ENCODE peak calls at places on chromosomes 1 and 21, in seven cellular contexts. One of them, this sample, is unnamed. For H3K9me3, the result is how much of the 10 kb centered on the place peaks cover.

GRCh38 chr1:67532452-67533216 is 102.4 kb upstream of the SERBP1 start:
- DNase-seq in aorta: no peak
- DNase-seq in psoas muscle: no peak
- DNase-seq in heart left ventricle: no peak
- DNase-seq in keratinocyte: peak
- DNase-seq in H9: peak
- DNase-seq in endodermal cell: peak
- DNase-seq in this sample: no peak

GRCh38 chr1:119617751-119618691 is 30.0 kb downstream of the ZNF697 start:
- DNase-seq in psoas muscle: no peak
- DNase-seq in H9: no peak
- DNase-seq in heart left ventricle: no peak
- DNase-seq in endodermal cell: no peak
- DNase-seq in aorta: no peak
- DNase-seq in keratinocyte: no peak
- DNase-seq in this sample: no peak

GRCh38 chr1:4702927-4703326 is 48.5 kb downstream of the AJAP1 start:
- DNase-seq in psoas muscle: peak
- DNase-seq in heart left ventricle: peak
- DNase-seq in endodermal cell: no peak
- DNase-seq in aorta: no peak
- DNase-seq in H9: no peak
- DNase-seq in keratinocyte: peak
- DNase-seq in this sample: no peak

GRCh38 chr1:6420594-6421042 is 899 bp upstream of the HES2 start:
- DNase-seq in psoas muscle: no peak
- DNase-seq in keratinocyte: no peak
- DNase-seq in heart left ventricle: no peak
- DNase-seq in aorta: no peak
- DNase-seq in endodermal cell: peak
- DNase-seq in H9: no peak
- DNase-seq in this sample: no peak

GRCh38 chr21:18155508-18156193 is 89.0 kb upstream of the CHODL start:
- DNase-seq in heart left ventricle: no peak
- DNase-seq in keratinocyte: no peak
- DNase-seq in H9: no peak
- DNase-seq in aorta: no peak
- DNase-seq in psoas muscle: no peak
- DNase-seq in endodermal cell: no peak
- DNase-seq in this sample: no peak

GRCh38 chr1:183209533-183210158 is 23.6 kb downstream of the LAMC2 start:
- DNase-seq in aorta: no peak
- DNase-seq in endodermal cell: no peak
- DNase-seq in H9: no peak
- DNase-seq in heart left ventricle: no peak
- DNase-seq in psoas muscle: no peak
- DNase-seq in keratinocyte: no peak
- DNase-seq in this sample: no peak

GRCh38 chr21:36587388-36587787 is 107.5 kb upstream of the CLDN14 start:
- DNase-seq in endodermal cell: no peak
- DNase-seq in psoas muscle: no peak
- DNase-seq in keratinocyte: peak
- DNase-seq in H9: no peak
- DNase-seq in aorta: no peak
- DNase-seq in heart left ventricle: no peak
- DNase-seq in this sample: no peak

GRCh38 chr1:30715216-30715615 is 8.2 kb downstream of the MATN1 start:
- DNase-seq in H9: no peak
- DNase-seq in endodermal cell: no peak
- DNase-seq in aorta: no peak
- DNase-seq in psoas muscle: peak
- DNase-seq in heart left ventricle: peak
- DNase-seq in keratinocyte: no peak
- DNase-seq in this sample: no peak

GRCh38 chr1:63327417-63328139 is 5.2 kb downstream of the FOXD3 start:
- DNase-seq in keratinocyte: peak
- DNase-seq in endodermal cell: peak
- DNase-seq in H9: peak
- DNase-seq in psoas muscle: peak
- DNase-seq in aorta: peak
- DNase-seq in heart left ventricle: peak
- DNase-seq in this sample: no peak

GRCh38 chr1:150551049-150551783 is 2.0 kb downstream of the ADAMTSL4 start:
- DNase-seq in endodermal cell: peak
- DNase-seq in psoas muscle: no peak
- DNase-seq in heart left ventricle: no peak
- DNase-seq in H9: peak
- DNase-seq in aorta: peak
- DNase-seq in keratinocyte: no peak
- DNase-seq in this sample: no peak

GRCh38 chr1:19210772-19211549 is 895 bp upstream of the UBR4 start:
- DNase-seq in heart left ventricle: no peak
- DNase-seq in endodermal cell: no peak
- DNase-seq in H9: no peak
- DNase-seq in aorta: no peak
- DNase-seq in psoas muscle: no peak
- DNase-seq in keratinocyte: no peak
- DNase-seq in this sample: no peak

GRCh38 chr21:35147439-35147838 is 98.3 kb upstream of the RUNX1 start:
- DNase-seq in aorta: no peak
- DNase-seq in endodermal cell: no peak
- DNase-seq in H9: no peak
- DNase-seq in keratinocyte: peak
- DNase-seq in heart left ventricle: no peak
- DNase-seq in psoas muscle: no peak
- DNase-seq in this sample: no peak

GRCh38 chr1:87539147-87539546 is 210.5 kb downstream of the LMO4 start:
- DNase-seq in heart left ventricle: no peak
- DNase-seq in H9: no peak
- DNase-seq in keratinocyte: no peak
- DNase-seq in aorta: no peak
- DNase-seq in endodermal cell: no peak
- DNase-seq in psoas muscle: no peak
- DNase-seq in this sample: no peak

GRCh38 chr1:161190962-161191521 is 7.8 kb downstream of the ADAMTS4 start:
- DNase-seq in aorta: peak
- DNase-seq in heart left ventricle: peak
- DNase-seq in keratinocyte: no peak
- DNase-seq in psoas muscle: peak
- DNase-seq in H9: peak
- DNase-seq in endodermal cell: peak
- DNase-seq in this sample: no peak

GRCh38 chr1:161801955-161802354 is 35.8 kb downstream of the ATF6 start:
- DNase-seq in keratinocyte: no peak
- DNase-seq in H9: peak
- DNase-seq in heart left ventricle: no peak
- DNase-seq in psoas muscle: no peak
- DNase-seq in endodermal cell: peak
- DNase-seq in aorta: no peak
- DNase-seq in this sample: no peak

GRCh38 chr21:31491617-31492016 is 147.6 kb upstream of the TIAM1 start:
- DNase-seq in aorta: no peak
- DNase-seq in endodermal cell: no peak
- DNase-seq in keratinocyte: no peak
- DNase-seq in psoas muscle: no peak
- DNase-seq in H9: no peak
- DNase-seq in heart left ventricle: no peak
- DNase-seq in this sample: no peak

GRCh38 chr21:31490471-31490870 is 146.4 kb upstream of the TIAM1 start:
- DNase-seq in psoas muscle: no peak
- DNase-seq in heart left ventricle: no peak
- DNase-seq in endodermal cell: no peak
- DNase-seq in keratinocyte: no peak
- DNase-seq in aorta: no peak
- DNase-seq in H9: no peak
- DNase-seq in this sample: peak

GRCh38 chr21:31484219-31484618 is 140.2 kb upstream of the TIAM1 start:
- DNase-seq in heart left ventricle: no peak
- DNase-seq in H9: no peak
- DNase-seq in aorta: no peak
- DNase-seq in endodermal cell: no peak
- DNase-seq in psoas muscle: no peak
- DNase-seq in keratinocyte: no peak
- DNase-seq in this sample: no peak

GRCh38 chr21:31493350-31493880 is 149.4 kb upstream of the TIAM1 start:
- DNase-seq in H9: no peak
- DNase-seq in aorta: no peak
- DNase-seq in endodermal cell: no peak
- DNase-seq in keratinocyte: no peak
- DNase-seq in psoas muscle: no peak
- DNase-seq in heart left ventricle: no peak
- DNase-seq in this sample: no peak

DNA sequence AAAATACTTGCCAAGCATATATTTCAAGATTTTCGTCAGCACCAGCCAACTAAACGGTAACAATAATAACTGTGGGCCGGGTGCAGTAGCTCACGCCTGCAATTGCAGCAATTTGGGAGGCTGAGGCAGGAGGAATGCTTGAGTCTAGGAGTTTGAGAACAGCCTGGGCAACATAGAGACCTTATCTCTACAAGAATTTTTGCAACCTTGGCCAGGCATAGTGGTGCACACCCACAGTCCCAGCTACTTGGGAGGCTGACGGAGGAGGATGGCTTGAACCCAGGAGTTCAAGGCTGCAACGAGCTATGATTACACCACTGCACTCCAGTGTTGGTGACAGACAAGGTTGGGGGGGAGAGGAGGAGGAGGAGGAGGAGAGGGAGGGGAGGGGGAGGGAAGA is 145.0 kb upstream of the TIAM1 start:
- DNase-seq in keratinocyte: no peak
- DNase-seq in H9: no peak
- DNase-seq in heart left ventricle: no peak
- DNase-seq in aorta: no peak
- DNase-seq in psoas muscle: no peak
- DNase-seq in endodermal cell: no peak
- DNase-seq in this sample: no peak
- H3K9me3 ChIP-seq in keratinocyte: under half
- H3K9me3 ChIP-seq in H9: under half
- H3K9me3 ChIP-seq in heart left ventricle: under half
- H3K9me3 ChIP-seq in aorta: under half
- H3K9me3 ChIP-seq in psoas muscle: under half
- H3K9me3 ChIP-seq in endodermal cell: under half
- H3K9me3 ChIP-seq in this sample: under half

DNA sequence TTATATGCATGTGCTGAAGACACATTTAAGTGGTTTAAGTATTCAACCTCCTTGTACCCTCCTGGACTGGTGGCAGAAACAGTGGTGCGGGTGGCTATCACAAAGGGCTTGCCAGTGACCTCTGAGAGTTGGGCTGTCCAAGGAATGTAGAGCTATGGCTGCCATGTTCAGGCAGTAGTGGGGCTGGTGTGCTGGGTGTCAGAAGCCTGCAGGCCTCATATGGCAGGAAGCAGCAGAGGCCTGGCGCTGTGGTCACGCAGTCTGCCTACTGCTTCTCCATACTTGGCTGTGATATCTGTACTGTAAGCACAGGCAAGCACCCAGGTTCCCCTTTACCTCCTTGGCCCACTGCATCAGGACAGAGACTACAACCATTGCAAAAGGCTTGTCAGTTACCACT is 870.0 kb downstream of the LRRIQ3 start:
- DNase-seq in heart left ventricle: peak
- DNase-seq in psoas muscle: no peak
- DNase-seq in aorta: no peak
- DNase-seq in keratinocyte: no peak
- DNase-seq in endodermal cell: no peak
- DNase-seq in H9: no peak
- DNase-seq in this sample: no peak
- H3K9me3 ChIP-seq in heart left ventricle: under half
- H3K9me3 ChIP-seq in psoas muscle: under half
- H3K9me3 ChIP-seq in aorta: under half
- H3K9me3 ChIP-seq in keratinocyte: under half
- H3K9me3 ChIP-seq in endodermal cell: under half
- H3K9me3 ChIP-seq in H9: under half
- H3K9me3 ChIP-seq in this sample: under half

GRCh38 chr1:227603327-227603726 is 40.0 kb downstream of the ZNF678 start:
- DNase-seq in aorta: no peak
- DNase-seq in endodermal cell: no peak
- DNase-seq in heart left ventricle: no peak
- DNase-seq in keratinocyte: no peak
- DNase-seq in H9: no peak
- DNase-seq in psoas muscle: no peak
- DNase-seq in this sample: no peak

GRCh38 chr1:227607336-227607898 is 44.1 kb downstream of the ZNF678 start:
- DNase-seq in aorta: no peak
- DNase-seq in keratinocyte: no peak
- DNase-seq in psoas muscle: no peak
- DNase-seq in endodermal cell: no peak
- DNase-seq in H9: no peak
- DNase-seq in heart left ventricle: no peak
- DNase-seq in this sample: no peak

GRCh38 chr1:227604446-227604845 is 41.1 kb downstream of the ZNF678 start:
- DNase-seq in keratinocyte: no peak
- DNase-seq in H9: no peak
- DNase-seq in endodermal cell: no peak
- DNase-seq in aorta: no peak
- DNase-seq in psoas muscle: no peak
- DNase-seq in heart left ventricle: no peak
- DNase-seq in this sample: no peak
- H3K9me3 ChIP-seq in keratinocyte: under half
- H3K9me3 ChIP-seq in H9: under half
- H3K9me3 ChIP-seq in endodermal cell: half or more
- H3K9me3 ChIP-seq in aorta: under half
- H3K9me3 ChIP-seq in psoas muscle: under half
- H3K9me3 ChIP-seq in heart left ventricle: under half
- H3K9me3 ChIP-seq in this sample: under half

GRCh38 chr1:222384536-222384935 is 163.4 kb downstream of the HHIPL2 start:
- DNase-seq in heart left ventricle: no peak
- DNase-seq in psoas muscle: no peak
- DNase-seq in H9: no peak
- DNase-seq in aorta: no peak
- DNase-seq in keratinocyte: no peak
- DNase-seq in endodermal cell: no peak
- DNase-seq in this sample: no peak

GRCh38 chr1:222382171-222382570 is 165.7 kb downstream of the HHIPL2 start:
- DNase-seq in H9: no peak
- DNase-seq in keratinocyte: no peak
- DNase-seq in aorta: no peak
- DNase-seq in endodermal cell: no peak
- DNase-seq in psoas muscle: no peak
- DNase-seq in heart left ventricle: no peak
- DNase-seq in this sample: no peak

GRCh38 chr1:222387020-222387816 is 160.7 kb downstream of the HHIPL2 start:
- DNase-seq in heart left ventricle: no peak
- DNase-seq in H9: peak
- DNase-seq in aorta: no peak
- DNase-seq in psoas muscle: no peak
- DNase-seq in keratinocyte: no peak
- DNase-seq in endodermal cell: peak
- DNase-seq in this sample: no peak

GRCh38 chr1:222385973-222386372 is 161.9 kb downstream of the HHIPL2 start:
- DNase-seq in H9: no peak
- DNase-seq in keratinocyte: no peak
- DNase-seq in aorta: no peak
- DNase-seq in psoas muscle: no peak
- DNase-seq in heart left ventricle: no peak
- DNase-seq in endodermal cell: no peak
- DNase-seq in this sample: no peak

DNA sequence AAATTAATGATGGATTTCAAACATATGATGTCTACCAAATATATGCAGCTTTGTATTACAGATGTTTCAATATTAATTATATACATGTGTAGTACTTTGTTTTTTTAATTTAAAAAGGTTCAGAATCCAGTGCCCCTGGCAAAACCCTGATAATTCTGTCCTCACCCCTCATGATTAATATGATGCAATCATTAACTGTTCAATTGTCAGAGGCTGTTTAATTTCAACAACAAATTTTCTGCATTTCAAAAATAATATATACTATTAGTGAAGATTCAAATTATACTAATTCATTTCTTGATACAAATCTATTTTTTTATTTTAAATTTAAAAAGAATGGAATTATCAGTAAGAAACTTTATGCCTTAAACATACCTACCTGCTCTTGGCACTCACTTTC is 162.6 kb downstream of the HHIPL2 start:
- DNase-seq in keratinocyte: no peak
- DNase-seq in psoas muscle: no peak
- DNase-seq in H9: no peak
- DNase-seq in heart left ventricle: no peak
- DNase-seq in endodermal cell: no peak
- DNase-seq in aorta: no peak
- DNase-seq in this sample: no peak
- H3K9me3 ChIP-seq in keratinocyte: under half
- H3K9me3 ChIP-seq in psoas muscle: under half
- H3K9me3 ChIP-seq in H9: under half
- H3K9me3 ChIP-seq in heart left ventricle: under half
- H3K9me3 ChIP-seq in endodermal cell: under half
- H3K9me3 ChIP-seq in aorta: under half
- H3K9me3 ChIP-seq in this sample: under half